ENCODE peak calls at places on chromosomes 1 and 21, in seven cellular contexts. M, C, R, H, G, U and I are unnamed samples.

GRCh38 chr1:98210064-98210463 is 289.2 kb upstream of the DPYD start:
- DNase-seq in M (peak), C (peak), R (peak), H (peak), G (peak), U (no peak), I (no peak)

GRCh38 chr1:63904826-63905225 is 131.0 kb downstream of the ROR1 start:
- DNase-seq in M (no peak), C (no peak), R (no peak), H (no peak), G (no peak), U (no peak), I (no peak)

GRCh38 chr1:10968411-10968826 is 44.0 kb upstream of the TARDBP start:
- DNase-seq in M (no peak), C (no peak), R (no peak), H (no peak), G (no peak), U (no peak), I (no peak)

GRCh38 chr1:179441456-179441855 is 75.7 kb downstream of the AXDND1 start:
- DNase-seq in M (no peak), C (no peak), R (no peak), H (no peak), G (no peak), U (no peak), I (no peak)

GRCh38 chr1:217747156-217747769 is 116.1 kb downstream of the SPATA17 start:
- DNase-seq in M (peak), C (peak), R (peak), H (peak), G (peak), U (no peak), I (no peak)

GRCh38 chr1:181990730-181991129 is 70.8 kb downstream of the ZNF648 start:
- DNase-seq in M (no peak), C (no peak), R (no peak), H (no peak), G (no peak), U (no peak), I (no peak)

GRCh38 chr1:3775248-3775497 is 2.6 kb downstream of the SMIM1 start:
- DNase-seq in M (no peak), C (no peak), R (no peak), H (no peak), G (no peak), U (no peak), I (no peak)

GRCh38 chr1:179663810-179664209 is 72.2 kb downstream of the TDRD5 start:
- DNase-seq in M (no peak), C (no peak), R (no peak), H (no peak), G (peak), U (no peak), I (no peak)

GRCh38 chr1:24351247-24351646 is 32.1 kb downstream of the GRHL3 start:
- DNase-seq in M (no peak), C (no peak), R (no peak), H (no peak), G (no peak), U (no peak), I (no peak)

GRCh38 chr1:60949154-60949825 is 133.1 kb upstream of the NFIA start:
- DNase-seq in M (no peak), C (no peak), R (no peak), H (no peak), G (no peak), U (no peak), I (no peak)

GRCh38 chr1:110750446-110751029 is 75.8 kb upstream of the KCNA3 start:
- DNase-seq in M (no peak), C (no peak), R (no peak), H (no peak), G (no peak), U (no peak), I (no peak)

GRCh38 chr1:151847867-151848596 is 5.5 kb downstream of the THEM5 start:
- DNase-seq in M (no peak), C (no peak), R (no peak), H (no peak), G (peak), U (no peak), I (no peak)

GRCh38 chr1:180181048-180181447 is 26.4 kb downstream of the QSOX1 start:
- DNase-seq in M (no peak), C (no peak), R (peak), H (no peak), G (peak), U (peak), I (no peak)

GRCh38 chr1:67970088-67970487 is 80.3 kb downstream of the DIRAS3 start:
- DNase-seq in M (peak), C (peak), R (peak), H (no peak), G (peak), U (no peak), I (no peak)

GRCh38 chr21:34582506-34583150 is 32.3 kb downstream of the RCAN1 start:
- DNase-seq in M (peak), C (peak), R (peak), H (peak), G (peak), U (no peak), I (peak)

GRCh38 chr1:226365831-226366231 is 42.1 kb downstream of the PARP1 start:
- DNase-seq in M (peak), C (peak), R (peak), H (no peak), G (peak), U (no peak), I (no peak)

GRCh38 chr1:32199043-32199716 is 1.2 kb upstream of the CCDC28B start:
- DNase-seq in M (no peak), C (no peak), R (no peak), H (no peak), G (no peak), U (no peak), I (no peak)

GRCh38 chr1:53324728-53325297 is 3.1 kb downstream of the LRP8 start:
- DNase-seq in M (no peak), C (no peak), R (peak), H (no peak), G (peak), U (no peak), I (no peak)

GRCh38 chr21:44917446-44918106 is 3.1 kb downstream of the ITGB2 start:
- DNase-seq in M (no peak), C (no peak), R (no peak), H (no peak), G (no peak), U (no peak), I (no peak)

GRCh38 chr1:17948594-17948993 is 159.0 kb upstream of the IGSF21 start:
- DNase-seq in M (no peak), C (no peak), R (no peak), H (no peak), G (no peak), U (no peak), I (no peak)

GRCh38 chr1:3668148-3668547 is 15.8 kb downstream of the TP73 start:
- DNase-seq in M (no peak), C (no peak), R (no peak), H (no peak), G (no peak), U (peak), I (no peak)

GRCh38 chr1:110672753-110673108 is 2.0 kb downstream of the KCNA3 start:
- DNase-seq in M (no peak), C (no peak), R (no peak), H (no peak), G (no peak), U (no peak), I (no peak)

GRCh38 chr21:39353295-39353694 is 4.4 kb upstream of the HMGN1 start:
- DNase-seq in M (no peak), C (no peak), R (peak), H (no peak), G (peak), U (no peak), I (no peak)

GRCh38 chr1:61310538-61310937 is 228.2 kb downstream of the NFIA start:
- DNase-seq in M (no peak), C (no peak), R (no peak), H (no peak), G (no peak), U (no peak), I (no peak)

GRCh38 chr1:169312084-169312954 is 55.3 kb downstream of the NME7 start:
- DNase-seq in M (peak), C (peak), R (peak), H (peak), G (peak), U (no peak), I (no peak)

GRCh38 chr1:71046891-71047634 is 553 bp downstream of the PTGER3 start:
- DNase-seq in M (no peak), C (no peak), R (no peak), H (no peak), G (no peak), U (no peak), I (no peak)

GRCh38 chr1:13832536-13832935 is 132.5 kb downstream of the PRDM2 start:
- DNase-seq in M (no peak), C (no peak), R (no peak), H (no peak), G (no peak), U (no peak), I (no peak)

GRCh38 chr1:17923684-17924083 is 168.6 kb downstream of the ACTL8 start:
- DNase-seq in M (no peak), C (no peak), R (no peak), H (no peak), G (no peak), U (no peak), I (no peak)

GRCh38 chr1:236608930-236609726 is 4.8 kb upstream of the HEATR1 start:
- DNase-seq in M (peak), C (peak), R (peak), H (no peak), G (peak), U (no peak), I (peak)

GRCh38 chr1:55289614-55290013 is 74.5 kb upstream of the USP24 start:
- DNase-seq in M (no peak), C (no peak), R (no peak), H (no peak), G (no peak), U (no peak), I (no peak)
- TF ChIP-seq CTCF in M (peak), C (no peak), R (no peak), H (no peak), G (no peak), U (no peak), I (no peak)

DNA sequence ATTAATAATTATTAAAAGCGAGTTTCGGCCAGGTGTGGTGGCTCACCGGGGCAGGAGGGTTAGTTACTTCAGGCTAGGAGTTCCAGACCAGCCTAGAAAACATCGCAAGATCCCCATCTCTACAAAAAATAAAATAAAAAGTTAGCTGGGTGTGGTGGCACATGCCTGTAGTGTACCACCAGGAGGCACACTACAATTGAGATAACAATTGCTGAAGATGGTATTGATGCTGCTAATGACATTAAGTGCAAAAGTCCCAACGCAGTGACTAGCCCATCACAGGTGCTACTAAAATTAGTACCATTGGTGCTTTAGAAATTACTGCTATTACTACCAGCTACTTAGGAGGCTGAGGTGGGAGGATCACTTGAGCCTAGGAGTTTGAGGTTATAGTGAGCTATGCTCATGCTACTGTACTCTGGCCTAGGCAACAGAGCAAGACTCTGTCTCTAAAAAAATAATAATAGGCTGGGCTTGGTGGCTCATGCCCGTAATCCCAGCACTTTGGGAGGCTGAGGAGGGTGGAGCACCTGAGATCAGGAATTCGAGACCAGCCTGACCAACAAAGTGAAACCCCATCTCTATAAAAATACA is 156.6 kb downstream of the GREM2 start:
- DNase-seq in M (peak), C (peak), R (peak), H (no peak), G (peak), U (no peak), I (no peak)
- TF ChIP-seq CTCF in M (peak), C (peak), R (peak), H (peak), G (peak), U (no peak), I (peak)

GRCh38 chr1:186648606-186649005 is 31.6 kb downstream of the PTGS2 start:
- DNase-seq in M (no peak), C (peak), R (no peak), H (no peak), G (no peak), U (no peak), I (no peak)

GRCh38 chr1:186643600-186643999 is 36.6 kb downstream of the PTGS2 start:
- DNase-seq in M (peak), C (peak), R (peak), H (no peak), G (peak), U (no peak), I (no peak)
- TF ChIP-seq CTCF in M (no peak), C (no peak), R (no peak), H (no peak), G (no peak), U (no peak), I (no peak)

GRCh38 chr1:225004396-225004795 is 74.9 kb downstream of the DNAH14 start:
- DNase-seq in M (no peak), C (peak), R (no peak), H (no peak), G (peak), U (no peak), I (no peak)
- TF ChIP-seq CTCF in M (peak), C (no peak), R (peak), H (peak), G (peak), U (no peak), I (no peak)

DNA sequence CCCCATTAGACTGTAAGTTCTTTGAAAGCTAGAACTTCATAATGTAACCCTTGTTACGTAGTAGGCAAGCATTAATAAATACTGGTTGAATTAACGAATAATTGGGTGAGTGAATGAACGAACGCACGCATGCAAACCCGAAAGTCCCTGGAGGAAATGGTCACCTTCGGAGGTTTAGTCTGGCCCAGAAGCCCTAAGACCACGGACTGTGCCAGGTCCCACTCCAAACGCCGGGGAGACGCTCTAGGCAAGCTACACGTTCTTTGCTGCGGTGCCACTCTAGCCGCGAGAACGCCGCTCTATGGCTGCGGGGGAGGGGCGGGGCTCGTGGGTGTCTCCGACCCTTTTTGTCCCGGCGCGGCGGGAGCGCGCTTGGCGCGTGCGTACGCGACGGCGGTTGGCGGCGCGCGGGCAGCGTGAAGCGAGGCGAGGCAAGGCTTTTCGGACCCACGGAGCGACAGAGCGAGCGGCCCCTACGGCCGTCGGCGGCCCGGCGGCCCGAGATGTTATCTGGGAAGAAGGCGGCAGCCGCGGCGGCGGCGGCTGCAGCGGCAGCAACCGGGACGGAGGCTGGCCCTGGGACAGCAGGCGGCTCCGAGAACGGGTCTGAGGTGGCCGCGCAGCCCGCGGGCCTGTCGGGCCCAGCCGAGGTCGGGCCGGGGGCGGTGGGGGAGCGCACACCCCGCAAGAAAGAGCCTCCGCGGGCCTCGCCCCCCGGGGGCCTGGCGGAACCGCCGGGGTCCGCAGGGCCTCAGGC is at the start of gene KDM1A:
- DNase-seq in M (peak), C (peak), R (peak), H (peak), G (peak), U (peak), I (peak)
- TF ChIP-seq CTCF in M (peak), C (peak), R (peak), H (peak), G (no peak), U (no peak), I (no peak)

GRCh38 chr1:15254521-15254920 is 7.5 kb downstream of the FHAD1 start:
- DNase-seq in M (no peak), C (no peak), R (no peak), H (no peak), G (no peak), U (no peak), I (no peak)

GRCh38 chr1:15255582-15256149 is 8.6 kb downstream of the FHAD1 start:
- DNase-seq in M (no peak), C (no peak), R (no peak), H (no peak), G (no peak), U (no peak), I (no peak)

GRCh38 chr1:15252547-15252835 is 5.5 kb downstream of the FHAD1 start:
- DNase-seq in M (no peak), C (no peak), R (no peak), H (no peak), G (no peak), U (no peak), I (no peak)

GRCh38 chr1:15249032-15249601 is 2.1 kb downstream of the FHAD1 start:
- DNase-seq in M (no peak), C (no peak), R (no peak), H (no peak), G (no peak), U (no peak), I (no peak)

DNA sequence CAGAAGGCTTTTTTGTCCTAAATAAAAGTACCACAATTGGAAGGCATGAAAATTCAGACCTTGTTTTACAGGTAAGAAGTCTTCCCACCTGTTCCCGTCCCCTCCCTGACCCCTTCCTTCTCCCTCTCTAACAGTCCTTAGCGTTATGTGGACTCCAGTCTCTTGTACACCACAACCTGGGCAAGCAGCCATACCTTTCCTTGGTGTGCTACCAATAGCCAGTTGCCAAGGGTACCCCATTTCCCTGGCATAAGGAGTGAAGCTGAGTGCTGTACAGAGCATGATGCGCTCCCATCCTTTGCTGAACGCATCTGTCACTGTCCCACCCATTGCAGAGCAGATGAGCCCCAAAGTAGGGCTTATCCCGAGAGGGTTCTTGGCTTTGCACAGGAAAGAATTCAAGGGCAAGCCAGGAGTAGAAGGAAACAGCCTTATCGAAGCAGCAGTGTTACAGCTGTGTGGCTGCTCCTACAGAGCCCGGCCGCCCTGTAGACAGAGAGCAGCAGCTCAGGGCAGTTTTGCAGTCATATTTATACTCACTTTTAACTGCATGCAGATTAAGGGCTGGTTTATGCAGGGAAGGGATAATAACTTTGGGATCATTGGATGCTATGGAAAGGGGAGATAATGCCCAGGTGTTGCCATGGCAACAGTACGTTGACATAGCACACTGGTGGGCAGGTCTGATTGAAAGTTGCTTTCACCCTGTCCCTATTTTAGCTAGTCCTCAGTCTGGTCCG is 5.0 kb downstream of the FHAD1 start:
- DNase-seq in M (no peak), C (no peak), R (no peak), H (no peak), G (no peak), U (no peak), I (no peak)
- TF ChIP-seq CTCF in M (no peak), C (no peak), R (no peak), H (no peak), G (no peak), U (no peak), I (no peak)